ENCODE peak calls at places on chromosomes 1 and 21, in six cellular contexts. J is prostate gland, X is IMR-90, E is neural crest cell, Q is breast epithelium, G is esophagus muscularis mucosa. D is an unnamed sample.

GRCh38 chr1:245856944-245857531 is 650.0 kb downstream of the SMYD3 start:
- DNase-seq in G (no peak), E (no peak), Q (no peak), X (peak; percentile 95), J (no peak), D (no peak)

GRCh38 chr1:43586136-43586726 is 55.5 kb downstream of the PTPRF start:
- DNase-seq in J (peak; percentile 52), G (no peak), E (no peak), Q (no peak), X (no peak), D (no peak)

GRCh38 chr1:112251766-112252506 is 144.1 kb upstream of the CTTNBP2NL start:
- DNase-seq in E (no peak), Q (no peak), G (no peak), X (peak; percentile 32), J (no peak), D (no peak)

GRCh38 chr1:155941845-155942507 is 538 bp downstream of the RXFP4 start:
- DNase-seq in Q (no peak), G (no peak), X (no peak), J (no peak), E (no peak), D (no peak)

GRCh38 chr1:115501476-115501875 is 140.3 kb upstream of the VANGL1 start:
- DNase-seq in Q (no peak), X (peak; percentile 18), E (no peak), G (no peak), J (no peak), D (no peak)

GRCh38 chr1:33683913-33684312 is 180.0 kb upstream of the HMGB4 start:
- DNase-seq in J (no peak), E (no peak), G (peak; percentile 57), Q (no peak), X (no peak), D (peak; percentile 66)

GRCh38 chr1:232452137-232452536 is 177.8 kb downstream of the SIPA1L2 start:
- DNase-seq in X (no peak), G (no peak), E (no peak), Q (no peak), J (no peak), D (no peak)

GRCh38 chr1:205661429-205662134 is 18.7 kb downstream of the SLC45A3 start:
- DNase-seq in E (no peak), J (no peak), Q (no peak), X (no peak), G (no peak), D (no peak)

GRCh38 chr1:3698660-3699408 is 46.5 kb downstream of the TP73 start:
- DNase-seq in X (no peak), J (no peak), G (no peak), Q (no peak), E (no peak), D (no peak)

GRCh38 chr1:203206116-203206687 is 19.7 kb upstream of the CHI3L1 start:
- DNase-seq in E (no peak), G (no peak), X (no peak), J (no peak), Q (no peak), D (no peak)

GRCh38 chr1:26161408-26162219 is 2.7 kb downstream of the FAM110D start:
- DNase-seq in Q (no peak), E (peak; percentile 58), J (no peak), X (peak; percentile 31), G (no peak), D (no peak)
- TF ChIP-seq CTCF in Q (no peak), E (peak; percentile 51), J (no peak), X (no peak), G (peak; percentile 22), D (peak; percentile 37)

DNA sequence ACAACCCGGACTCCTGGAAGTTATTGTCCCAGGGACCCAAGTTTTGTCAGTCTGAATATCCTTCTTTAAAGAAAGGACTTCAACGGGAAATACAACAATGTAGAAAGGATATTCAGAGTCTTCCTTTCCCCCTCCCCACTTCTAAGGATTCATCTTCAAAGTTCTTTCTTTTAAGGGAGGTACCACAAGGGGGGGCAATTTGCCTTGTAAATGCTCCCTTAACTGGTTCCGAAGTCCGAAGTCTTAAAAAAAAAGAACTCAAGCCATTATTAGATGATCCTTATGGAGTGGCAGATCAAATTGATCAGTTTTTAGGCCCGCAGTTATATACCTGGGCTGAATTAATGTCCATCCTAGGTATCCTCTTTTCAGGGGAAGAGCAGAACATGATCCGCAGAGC is 47.0 kb downstream of the SERINC2 start:
- DNase-seq in J (no peak), E (no peak), G (no peak), Q (no peak), X (peak; percentile 28), D (no peak)
- TF ChIP-seq CTCF in J (no peak), E (peak; percentile 33), G (no peak), Q (no peak), X (peak; percentile 43), D (peak; percentile 21)

DNA sequence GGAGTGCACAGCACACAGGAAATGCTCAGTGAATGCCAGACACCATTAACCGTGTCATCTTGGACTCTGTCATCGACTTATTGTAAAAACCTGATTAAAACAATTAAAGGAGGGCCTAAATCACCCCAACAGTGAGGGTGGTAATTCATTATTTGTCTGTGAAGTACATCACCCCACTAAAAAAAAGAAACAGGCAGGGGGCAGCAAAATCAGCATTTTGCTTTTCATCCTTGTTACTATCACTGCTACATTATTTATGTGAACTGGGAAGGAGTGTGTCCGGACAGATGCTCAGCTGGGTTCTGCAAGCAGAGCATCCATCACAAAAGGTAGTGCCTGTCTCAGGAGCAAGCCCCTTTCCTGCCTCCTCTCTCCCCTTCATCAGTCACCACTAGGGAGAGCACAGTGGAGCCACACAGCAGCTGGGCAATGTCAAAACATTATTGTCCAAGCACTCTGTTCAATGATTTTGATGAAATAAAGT is 98.5 kb downstream of the RERE start:
- DNase-seq in J (no peak), Q (no peak), G (no peak), E (no peak), X (no peak), D (no peak)
- TF ChIP-seq CTCF in J (no peak), Q (no peak), G (peak; percentile 28), E (peak; percentile 24), X (peak; percentile 34), D (peak; percentile 41)

GRCh38 chr21:14382835-14383595 is at the start of gene HSPA13:
- DNase-seq in G (peak; percentile 100), X (peak; percentile 99), Q (peak; percentile 99), J (peak; percentile 100), E (peak; percentile 97), D (peak; percentile 100)
- TF ChIP-seq CTCF in G (no peak), X (peak; percentile 12), Q (no peak), J (no peak), E (peak; percentile 39), D (no peak)

GRCh38 chr21:15831497-15831896 is 101.7 kb downstream of the USP25 start:
- DNase-seq in E (no peak), J (no peak), Q (no peak), G (no peak), X (no peak), D (no peak)

GRCh38 chr21:15825699-15826098 is 95.9 kb downstream of the USP25 start:
- DNase-seq in E (no peak), Q (no peak), X (no peak), J (no peak), G (no peak), D (no peak)

GRCh38 chr21:15823486-15824150 is 93.8 kb downstream of the USP25 start:
- DNase-seq in Q (no peak), E (no peak), G (no peak), J (no peak), X (no peak), D (no peak)

GRCh38 chr21:15826908-15827601 is 97.3 kb downstream of the USP25 start:
- DNase-seq in X (no peak), Q (no peak), E (no peak), J (no peak), G (no peak), D (no peak)

GRCh38 chr21:15826147-15826780 is 96.5 kb downstream of the USP25 start:
- DNase-seq in J (peak; percentile 29), X (peak; percentile 54), Q (no peak), G (no peak), E (no peak), D (no peak)
- TF ChIP-seq CTCF in J (no peak), X (peak; percentile 48), Q (no peak), G (peak; percentile 48), E (peak; percentile 74), D (peak; percentile 60)

DNA sequence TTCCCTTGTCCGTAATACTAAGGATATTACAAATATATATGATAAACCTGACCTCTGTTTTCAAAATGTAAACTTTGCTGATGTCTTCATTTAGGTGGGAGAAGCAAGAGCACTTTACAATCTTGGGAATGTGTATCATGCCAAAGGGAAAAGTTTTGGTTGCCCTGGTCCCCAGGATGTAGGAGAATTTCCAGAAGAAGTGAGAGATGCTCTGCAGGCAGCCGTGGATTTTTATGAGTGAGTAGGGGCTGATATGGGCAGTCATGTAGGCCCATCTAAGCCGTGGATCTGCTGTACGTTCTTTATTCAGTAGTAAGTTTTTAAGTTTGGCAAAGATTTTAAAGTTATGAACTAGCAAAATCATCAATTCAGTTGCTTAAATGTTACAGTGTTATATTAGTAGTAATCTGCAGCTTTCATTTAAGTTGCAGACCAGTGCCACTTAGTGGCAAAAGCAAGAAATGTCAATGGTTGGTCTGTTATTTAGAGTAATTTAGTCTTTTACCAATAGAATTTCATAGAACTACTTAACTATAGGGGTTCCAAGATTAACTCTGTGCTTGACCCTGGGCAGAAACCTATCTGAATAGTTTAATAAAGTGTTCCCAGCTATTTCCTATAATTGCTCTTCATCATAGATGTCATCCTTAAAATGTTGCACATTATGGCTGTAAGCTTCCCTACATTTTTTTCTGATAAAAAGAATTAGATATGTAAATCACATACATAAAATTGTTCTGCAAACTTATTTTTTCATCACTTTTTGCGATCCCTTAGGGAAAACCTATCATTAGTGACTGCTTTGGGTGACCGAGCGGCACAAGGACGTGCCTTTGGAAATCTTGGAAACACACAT is 21.3 kb downstream of the GPSM2 start:
- DNase-seq in E (no peak), G (no peak), Q (no peak), J (peak; percentile 29), X (peak; percentile 79), D (no peak)
- TF ChIP-seq CTCF in E (peak; percentile 88), G (peak; percentile 75), Q (peak; percentile 56), J (peak; percentile 12), X (peak; percentile 87), D (peak; percentile 80)

GRCh38 chr1:110770832-110771231 is 96.1 kb upstream of the KCNA3 start:
- DNase-seq in G (no peak), J (no peak), X (no peak), E (no peak), Q (no peak), D (no peak)

GRCh38 chr1:110763149-110763548 is 88.4 kb upstream of the KCNA3 start:
- DNase-seq in X (no peak), J (no peak), E (no peak), G (no peak), Q (no peak), D (no peak)

GRCh38 chr1:110768595-110768994 is 93.9 kb upstream of the KCNA3 start:
- DNase-seq in X (no peak), G (no peak), J (no peak), Q (no peak), E (no peak), D (no peak)

GRCh38 chr1:110765640-110766335 is 91.0 kb upstream of the KCNA3 start:
- DNase-seq in J (peak; percentile 39), Q (no peak), E (peak; percentile 16), G (no peak), X (peak; percentile 62), D (no peak)

GRCh38 chr1:110766336-110766647 is 91.6 kb upstream of the KCNA3 start:
- DNase-seq in G (no peak), J (no peak), Q (no peak), E (no peak), X (no peak), D (no peak)
- TF ChIP-seq CTCF in G (no peak), J (no peak), Q (no peak), E (no peak), X (no peak), D (no peak)

GRCh38 chr21:27759820-27760219 is 792.9 kb upstream of the ADAMTS5 start:
- DNase-seq in J (no peak), E (no peak), Q (no peak), X (no peak), G (no peak), D (no peak)
- TF ChIP-seq CTCF in J (no peak), E (no peak), Q (no peak), X (no peak), G (no peak), D (peak; percentile 18)

D was measured in osteocyte.